ENCODE peak calls at places on chromosomes 1 and 21, in nine cellular contexts. N, W, I, C, F, X, S, E and Q are unnamed samples.

GRCh38 chr1:102872097-102872496 is 236.2 kb downstream of the COL11A1 start:
- DNase-seq in W (no peak), X (no peak), I (no peak), C (no peak), E (no peak), S (no peak), F (no peak), N (no peak), Q (no peak)

GRCh38 chr21:35932232-35932911 is 128.0 kb downstream of the SETD4 start:
- DNase-seq in N (peak; percentile 11), I (no peak), X (peak; percentile 79), E (peak; percentile 17), S (no peak), F (peak; percentile 53), W (no peak), C (peak; percentile 22), Q (no peak)

GRCh38 chr1:54081306-54082270 is 28.2 kb downstream of the TCEANC2 start:
- DNase-seq in F (peak; percentile 36), S (peak; percentile 60), C (peak; percentile 1), N (peak; percentile 29), W (peak; percentile 58), X (peak; percentile 54), I (no peak), E (peak; percentile 71), Q (no peak)

GRCh38 chr1:20358761-20359263 is 68.1 kb downstream of the VWA5B1 start:
- DNase-seq in X (peak; percentile 58), E (peak; percentile 79), C (no peak), I (peak; percentile 15), S (no peak), N (no peak), W (no peak), F (peak; percentile 71), Q (no peak)

GRCh38 chr1:1550591-1551432 is 10.4 kb upstream of the TMEM240 start:
- DNase-seq in E (peak; percentile 20), W (no peak), I (no peak), N (no peak), C (no peak), F (no peak), X (no peak), S (no peak), Q (no peak)

GRCh38 chr1:95207223-95207935 is 26.6 kb upstream of the RWDD3 start:
- DNase-seq in N (no peak), S (no peak), W (no peak), E (no peak), C (no peak), F (no peak), X (no peak), I (no peak), Q (no peak)

GRCh38 chr1:232655041-232655745 is 25.3 kb upstream of the SIPA1L2 start:
- DNase-seq in I (no peak), W (no peak), S (no peak), E (no peak), X (peak; percentile 83), N (no peak), C (no peak), F (no peak), Q (no peak)

GRCh38 chr1:10195570-10195969 is 14.8 kb upstream of the KIF1B start:
- DNase-seq in N (no peak), S (no peak), I (no peak), W (no peak), E (peak; percentile 7), F (no peak), X (no peak), C (no peak), Q (no peak)

GRCh38 chr1:233372218-233373125 is 44.9 kb downstream of the MAP3K21 start:
- DNase-seq in W (no peak), S (no peak), I (no peak), E (no peak), F (no peak), X (no peak), C (no peak), N (no peak), Q (no peak)

GRCh38 chr21:46184625-46185555 is 631 bp upstream of the SPATC1L start:
- DNase-seq in N (peak; percentile 62), X (peak; percentile 42), W (peak; percentile 36), I (no peak), S (peak; percentile 77), C (peak; percentile 70), F (peak; percentile 88), E (peak; percentile 85), Q (peak; percentile 65)

GRCh38 chr1:107549152-107549810 is 408.4 kb downstream of the NTNG1 start:
- DNase-seq in X (no peak), I (no peak), W (no peak), N (no peak), C (no peak), F (no peak), E (no peak), S (no peak), Q (no peak)

GRCh38 chr21:41366522-41367151 is 4.8 kb downstream of the MX2 start:
- DNase-seq in I (no peak), C (no peak), E (no peak), S (peak; percentile 11), F (no peak), N (no peak), W (no peak), X (peak; percentile 95), Q (no peak)

GRCh38 chr1:7690496-7691182 is 80.5 kb upstream of the VAMP3 start:
- DNase-seq in F (no peak), E (no peak), I (no peak), X (no peak), S (no peak), N (no peak), C (no peak), W (no peak), Q (no peak)

GRCh38 chr1:206931709-206932108 is 10.0 kb upstream of the FCMR start:
- DNase-seq in W (no peak), I (no peak), E (no peak), C (no peak), S (no peak), X (no peak), F (no peak), N (no peak), Q (no peak)

GRCh38 chr1:63004868-63005267 is 220.9 kb downstream of the ATG4C start:
- DNase-seq in X (peak; percentile 16), E (peak; percentile 38), N (no peak), I (no peak), F (no peak), S (no peak), W (no peak), C (peak; percentile 12), Q (no peak)

GRCh38 chr21:28439852-28440251 is 552.8 kb downstream of the LTN1 start:
- DNase-seq in N (no peak), E (no peak), S (no peak), W (no peak), X (no peak), C (no peak), F (no peak), I (no peak), Q (no peak)

GRCh38 chr1:59124166-59124565 is 172.7 kb upstream of the FGGY start:
- DNase-seq in N (no peak), I (no peak), S (no peak), X (no peak), W (no peak), F (no peak), C (no peak), E (no peak), Q (no peak)

GRCh38 chr1:33327587-33328325 is 6.9 kb upstream of the A3GALT2 start:
- DNase-seq in N (no peak), I (no peak), W (no peak), C (no peak), F (peak; percentile 59), S (no peak), X (peak; percentile 15), E (peak; percentile 94), Q (no peak)

GRCh38 chr1:205447457-205448415 is 8.1 kb downstream of the BLACAT1 start:
- DNase-seq in I (no peak), E (peak; percentile 74), W (no peak), N (no peak), S (no peak), C (no peak), X (peak; percentile 70), F (no peak), Q (no peak)

GRCh38 chr1:26049531-26050254 is 3.8 kb upstream of the SLC30A2 start:
- DNase-seq in S (no peak), F (no peak), W (no peak), X (no peak), E (peak; percentile 45), I (no peak), C (no peak), N (no peak), Q (no peak)

GRCh38 chr1:156489166-156489934 is 11.2 kb downstream of the MEF2D start:
- DNase-seq in C (peak; percentile 41), W (no peak), I (peak; percentile 71), S (peak; percentile 46), X (no peak), E (peak; percentile 68), F (peak; percentile 71), N (no peak), Q (no peak)

GRCh38 chr1:32142446-32143301 is 34.8 kb downstream of the KPNA6 start:
- DNase-seq in I (no peak), F (peak; percentile 47), W (no peak), E (peak; percentile 44), C (no peak), S (no peak), X (no peak), N (no peak), Q (no peak)

GRCh38 chr1:243609698-243610097 is 240.3 kb downstream of the AKT3 start:
- DNase-seq in N (no peak), S (no peak), C (no peak), I (no peak), E (no peak), F (no peak), W (no peak), X (no peak), Q (no peak)

GRCh38 chr1:156118175-156118868 is 3.8 kb downstream of the LMNA start:
- DNase-seq in W (no peak), E (peak; percentile 86), C (no peak), I (no peak), F (peak; percentile 75), N (no peak), X (peak; percentile 79), S (no peak), Q (no peak)